ENCODE peak calls at places on chromosomes 4 and X, in seven cellular contexts. S is GM10248; V is colonic mucosa; O is mucosa of descending colon; I is CD8-positive, alpha-beta T cell; Y is GM13976; L is choroid plexus epithelial cell. F is an unnamed sample.

GRCh38 chr4:67885727-67886126 is 1.9 kb upstream of the TMPRSS11D start:
- DNase-seq in S (no peak), V (no peak), O (no peak), I (no peak), Y (no peak), L (peak), F (no peak)

GRCh38 chrX:108199691-108200090 is 108.1 kb downstream of the ATG4A start:
- DNase-seq in S (peak), V (no peak), O (peak), I (no peak), Y (no peak), L (peak), F (peak)

GRCh38 chr4:3255611-3256186 is 6.7 kb downstream of the MSANTD1 start:
- DNase-seq in S (no peak), V (no peak), O (no peak), I (no peak), Y (no peak), L (no peak), F (no peak)

GRCh38 chr4:185716008-185716976 is 95.7 kb downstream of the SORBS2 start:
- DNase-seq in S (no peak), V (no peak), O (no peak), I (no peak), Y (no peak), L (no peak), F (peak)

GRCh38 chr4:48853604-48854394 is 22.9 kb downstream of the OCIAD1 start:
- DNase-seq in S (no peak), V (no peak), O (no peak), I (no peak), Y (no peak), L (no peak), F (no peak)

GRCh38 chr4:15694431-15694830 is 8.4 kb upstream of the BST1 start:
- DNase-seq in S (no peak), V (no peak), O (no peak), I (no peak), Y (no peak), L (no peak), F (no peak)

GRCh38 chrX:154649864-154650510 is 3.4 kb downstream of the CTAG2 start:
- DNase-seq in S (no peak), V (no peak), O (no peak), I (no peak), Y (no peak), L (no peak), F (no peak)

GRCh38 chr4:42655921-42656735 is 777 bp downstream of the ATP8A1 start:
- DNase-seq in S (peak), V (peak), O (peak), I (peak), Y (peak), L (peak), F (peak)

GRCh38 chrX:17967888-17968287 is 106.8 kb upstream of the RAI2 start:
- DNase-seq in S (no peak), V (no peak), O (no peak), I (no peak), Y (no peak), L (no peak), F (no peak)

GRCh38 chrX:78652971-78653822 is 5.9 kb downstream of the RTL3 start:
- DNase-seq in S (no peak), V (no peak), O (no peak), I (no peak), Y (no peak), L (peak), F (no peak)

GRCh38 chrX:23494741-23495140 is 160.1 kb downstream of the PTCHD1 start:
- DNase-seq in S (no peak), V (no peak), O (no peak), I (no peak), Y (no peak), L (no peak), F (no peak)

GRCh38 chrX:24276011-24276410 is 37.9 kb downstream of the SUPT20HL2 start:
- DNase-seq in S (no peak), V (no peak), O (no peak), I (no peak), Y (no peak), L (no peak), F (no peak)

GRCh38 chrX:9163153-9163790 is 129.3 kb upstream of the FAM9B start:
- DNase-seq in S (no peak), V (no peak), O (no peak), I (no peak), Y (no peak), L (peak), F (no peak)

GRCh38 chrX:103453655-103454054 is 65.6 kb downstream of the RAB40A start:
- DNase-seq in S (no peak), V (no peak), O (no peak), I (no peak), Y (no peak), L (peak), F (no peak)

GRCh38 chrX:129963729-129964128 is 18.7 kb upstream of the BCORL1 start:
- DNase-seq in S (no peak), V (no peak), O (no peak), I (no peak), Y (no peak), L (no peak), F (no peak)

GRCh38 chrX:153642313-153642654 is 4.7 kb upstream of the DUSP9 start:
- DNase-seq in S (no peak), V (no peak), O (no peak), I (no peak), Y (no peak), L (no peak), F (peak)

GRCh38 chrX:15107367-15107988 is 162.4 kb downstream of the ASB9 start:
- DNase-seq in S (no peak), V (no peak), O (no peak), I (no peak), Y (no peak), L (no peak), F (no peak)

GRCh38 chrX:21975827-21976226 is 35.3 kb downstream of the SMS start:
- DNase-seq in S (no peak), V (no peak), O (no peak), I (no peak), Y (no peak), L (peak), F (no peak)

GRCh38 chrX:69083361-69083760 is 81.9 kb downstream of the PJA1 start:
- DNase-seq in S (no peak), V (no peak), O (no peak), I (no peak), Y (no peak), L (no peak), F (no peak)

GRCh38 chr4:100929753-100930152 is 411.9 kb upstream of the EMCN start:
- DNase-seq in S (no peak), V (no peak), O (no peak), I (no peak), Y (no peak), L (no peak), F (peak)

GRCh38 chrX:149207518-149207917 is 297.6 kb downstream of the IDS start:
- DNase-seq in S (no peak), V (no peak), O (no peak), I (no peak), Y (no peak), L (no peak), F (no peak)

GRCh38 chrX:53458082-53458481 is 23.9 kb upstream of the HSD17B10 start:
- DNase-seq in S (no peak), V (no peak), O (no peak), I (no peak), Y (no peak), L (peak), F (no peak)
- TF ChIP-seq CTCF in S (no peak), V (no peak), O (no peak), I (no peak), Y (no peak), L (peak), F (no peak)

DNA sequence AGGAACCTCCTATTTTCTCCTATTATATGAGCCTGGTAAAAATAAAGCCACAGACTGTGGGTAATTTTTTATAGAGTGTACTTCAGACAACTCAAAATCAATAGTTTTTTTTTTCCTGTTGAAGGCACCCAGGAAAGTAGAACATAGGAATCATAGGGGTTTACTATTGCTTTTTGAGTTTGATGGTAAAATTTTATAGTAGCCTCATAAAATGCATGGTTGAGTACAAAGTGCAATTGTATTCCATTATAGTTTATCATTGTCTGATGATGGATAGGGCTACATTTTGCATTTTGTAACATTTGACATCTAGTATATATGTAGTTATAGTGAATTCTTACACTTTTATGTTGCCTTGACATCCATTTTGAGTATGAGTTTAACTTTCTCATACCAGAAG is 455.0 kb downstream of the STIM2 start:
- DNase-seq in S (no peak), V (no peak), O (no peak), I (no peak), Y (no peak), L (no peak), F (no peak)
- TF ChIP-seq CTCF in S (no peak), V (no peak), O (no peak), I (no peak), Y (no peak), L (no peak), F (no peak)

GRCh38 chrX:40383360-40383759 is 197.4 kb upstream of the ATP6AP2 start:
- DNase-seq in S (no peak), V (no peak), O (no peak), I (no peak), Y (no peak), L (no peak), F (no peak)

GRCh38 chrX:40389555-40389954 is 191.2 kb upstream of the ATP6AP2 start:
- DNase-seq in S (no peak), V (no peak), O (no peak), I (no peak), Y (no peak), L (no peak), F (no peak)

GRCh38 chrX:40388441-40388840 is 192.3 kb upstream of the ATP6AP2 start:
- DNase-seq in S (no peak), V (no peak), O (no peak), I (no peak), Y (no peak), L (no peak), F (no peak)

GRCh38 chrX:40380649-40381488 is 199.9 kb upstream of the ATP6AP2 start:
- DNase-seq in S (no peak), V (no peak), O (no peak), I (no peak), Y (no peak), L (no peak), F (peak)

DNA sequence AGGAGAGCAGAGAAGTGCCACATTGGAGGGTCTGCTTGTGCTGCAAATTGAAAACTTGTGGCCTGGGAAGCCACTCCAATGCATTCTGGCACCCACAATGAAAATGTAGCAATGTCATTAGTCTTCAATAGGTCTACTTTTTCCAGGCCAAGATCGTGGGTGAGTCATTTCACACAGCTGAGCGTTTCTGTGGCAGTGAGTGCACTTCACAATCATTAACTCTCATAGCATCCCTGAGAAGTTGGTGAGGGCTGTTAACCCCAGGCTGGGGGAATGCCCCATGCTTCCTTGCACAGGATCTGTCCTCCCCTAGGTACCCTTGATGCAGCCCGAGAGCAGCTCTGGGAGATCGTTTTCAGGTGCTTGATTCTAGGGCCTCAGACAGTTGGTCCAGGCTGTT is 196.8 kb upstream of the ATP6AP2 start:
- DNase-seq in S (no peak), V (no peak), O (no peak), I (no peak), Y (no peak), L (no peak), F (no peak)
- TF ChIP-seq CTCF in S (no peak), V (no peak), O (no peak), I (no peak), Y (no peak), L (no peak), F (no peak)

GRCh38 chr4:112942077-112942476 is 107.4 kb upstream of the ANK2 start:
- DNase-seq in S (no peak), V (no peak), O (no peak), I (no peak), Y (no peak), L (no peak), F (no peak)
- TF ChIP-seq CTCF in S (no peak), V (no peak), O (no peak), I (no peak), Y (no peak), L (no peak), F (no peak)

GRCh38 chrX:29090811-29091210 is 503.6 kb downstream of the IL1RAPL1 start:
- DNase-seq in S (no peak), V (no peak), O (no peak), I (no peak), Y (no peak), L (peak), F (no peak)
- TF ChIP-seq CTCF in S (no peak), V (no peak), O (no peak), I (no peak), Y (peak), L (peak), F (no peak)